ENCODE peak calls at places on chromosomes 2 and 18, in four cellular contexts. One of them, this sample, is unnamed.

GRCh38 chr18:64037812-64038414 is 68.0 kb downstream of the SERPINB8 start:
- DNase-seq in heart right ventricle: no peak
- DNase-seq in fibroblast of the aortic adventitia: peak
- DNase-seq in cardiac muscle cell: peak
- DNase-seq in this sample: no peak

GRCh38 chr2:9165625-9166024 is 41.0 kb upstream of the ASAP2 start:
- DNase-seq in cardiac muscle cell: no peak
- DNase-seq in fibroblast of the aortic adventitia: peak
- DNase-seq in heart right ventricle: no peak
- DNase-seq in this sample: no peak

GRCh38 chr2:19865151-19865550 is 36.6 kb downstream of the TTC32 start:
- DNase-seq in fibroblast of the aortic adventitia: no peak
- DNase-seq in heart right ventricle: no peak
- DNase-seq in cardiac muscle cell: no peak
- DNase-seq in this sample: no peak

GRCh38 chr2:175097297-175097696 is 70.7 kb downstream of the ATF2 start:
- DNase-seq in heart right ventricle: no peak
- DNase-seq in fibroblast of the aortic adventitia: peak
- DNase-seq in cardiac muscle cell: no peak
- DNase-seq in this sample: no peak

GRCh38 chr2:61065706-61066688 is at the start of gene SANBR:
- DNase-seq in fibroblast of the aortic adventitia: peak
- DNase-seq in cardiac muscle cell: peak
- DNase-seq in heart right ventricle: peak
- DNase-seq in this sample: peak

GRCh38 chr2:7490672-7491071 is 573.5 kb downstream of the RNF144A start:
- DNase-seq in heart right ventricle: no peak
- DNase-seq in fibroblast of the aortic adventitia: no peak
- DNase-seq in cardiac muscle cell: no peak
- DNase-seq in this sample: no peak

GRCh38 chr2:19262150-19262549 is 96.3 kb downstream of the OSR1 start:
- DNase-seq in cardiac muscle cell: no peak
- DNase-seq in heart right ventricle: no peak
- DNase-seq in fibroblast of the aortic adventitia: no peak
- DNase-seq in this sample: no peak

GRCh38 chr18:70154591-70155194 is 50.8 kb downstream of the RTTN start:
- DNase-seq in cardiac muscle cell: no peak
- DNase-seq in heart right ventricle: no peak
- DNase-seq in fibroblast of the aortic adventitia: peak
- DNase-seq in this sample: peak

GRCh38 chr2:9773905-9774239 is 69.4 kb upstream of the TAF1B start:
- DNase-seq in cardiac muscle cell: no peak
- DNase-seq in fibroblast of the aortic adventitia: no peak
- DNase-seq in heart right ventricle: no peak
- DNase-seq in this sample: no peak

GRCh38 chr2:151826737-151827157 is 1.5 kb downstream of the ARL5A start:
- DNase-seq in heart right ventricle: no peak
- DNase-seq in fibroblast of the aortic adventitia: peak
- DNase-seq in cardiac muscle cell: peak
- DNase-seq in this sample: no peak

DNA sequence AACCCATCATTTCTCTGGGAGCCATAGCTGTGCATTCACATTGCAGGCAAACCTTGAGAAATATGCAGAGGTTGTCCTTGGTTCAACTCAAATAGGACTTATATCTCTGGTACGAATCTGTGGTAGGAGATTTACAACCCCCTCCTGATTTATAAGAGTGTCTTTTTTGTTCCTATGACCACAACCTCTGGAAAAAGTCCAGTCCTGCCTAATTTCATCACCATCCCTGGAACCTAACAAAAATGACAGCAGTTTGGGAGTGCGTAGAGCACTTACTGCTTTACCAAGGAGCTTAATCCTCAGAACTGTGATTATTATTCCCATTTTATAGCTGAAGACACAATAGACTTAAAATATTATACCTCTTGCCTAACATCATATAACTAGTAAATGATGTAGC is 66.5 kb downstream of the VWC2L start:
- DNase-seq in fibroblast of the aortic adventitia: no peak
- DNase-seq in cardiac muscle cell: no peak
- DNase-seq in heart right ventricle: no peak
- DNase-seq in this sample: no peak
- TF ChIP-seq CTCF in fibroblast of the aortic adventitia: no peak
- TF ChIP-seq CTCF in cardiac muscle cell: no peak
- TF ChIP-seq CTCF in heart right ventricle: no peak
- TF ChIP-seq CTCF in this sample: no peak

GRCh38 chr2:200422071-200422470 is 87.8 kb downstream of the KCTD18 start:
- DNase-seq in heart right ventricle: no peak
- DNase-seq in cardiac muscle cell: no peak
- DNase-seq in fibroblast of the aortic adventitia: no peak
- DNase-seq in this sample: no peak

GRCh38 chr2:200421270-200421669 is 88.6 kb downstream of the KCTD18 start:
- DNase-seq in cardiac muscle cell: no peak
- DNase-seq in fibroblast of the aortic adventitia: no peak
- DNase-seq in heart right ventricle: no peak
- DNase-seq in this sample: no peak

GRCh38 chr2:200422532-200423262 is 87.2 kb downstream of the KCTD18 start:
- DNase-seq in heart right ventricle: no peak
- DNase-seq in cardiac muscle cell: no peak
- DNase-seq in fibroblast of the aortic adventitia: no peak
- DNase-seq in this sample: no peak

GRCh38 chr2:200425026-200425821 is 84.6 kb downstream of the KCTD18 start:
- DNase-seq in fibroblast of the aortic adventitia: no peak
- DNase-seq in cardiac muscle cell: no peak
- DNase-seq in heart right ventricle: no peak
- DNase-seq in this sample: no peak

DNA sequence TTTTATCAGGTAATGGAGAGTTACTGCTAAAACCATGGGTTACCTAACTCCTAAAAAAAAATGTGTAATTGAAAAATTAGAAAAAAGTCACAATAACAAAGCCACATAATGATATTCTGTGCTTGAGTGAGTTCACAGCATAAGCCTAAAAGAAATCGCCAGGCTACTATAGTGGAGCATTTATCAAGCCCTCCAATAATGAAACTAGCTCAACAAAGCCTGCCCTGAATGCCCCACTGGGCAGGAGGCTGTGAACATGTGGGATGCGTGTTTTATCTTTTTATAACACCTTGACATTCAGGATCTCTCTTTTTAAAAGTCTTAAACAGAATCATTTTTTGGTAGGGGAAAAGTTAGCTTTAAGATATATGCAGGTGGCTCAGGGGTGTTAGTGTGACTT is 86.3 kb downstream of the KCTD18 start:
- DNase-seq in cardiac muscle cell: no peak
- DNase-seq in heart right ventricle: no peak
- DNase-seq in fibroblast of the aortic adventitia: no peak
- DNase-seq in this sample: no peak
- H3K4me3 ChIP-seq in cardiac muscle cell: no peak
- H3K4me3 ChIP-seq in heart right ventricle: no peak
- H3K4me3 ChIP-seq in fibroblast of the aortic adventitia: no peak
- H3K4me3 ChIP-seq in this sample: no peak

GRCh38 chr2:104521247-104521646 is 332.7 kb upstream of the POU3F3 start:
- DNase-seq in heart right ventricle: no peak
- DNase-seq in fibroblast of the aortic adventitia: no peak
- DNase-seq in cardiac muscle cell: peak
- DNase-seq in this sample: no peak
- TF ChIP-seq CTCF in heart right ventricle: no peak
- TF ChIP-seq CTCF in fibroblast of the aortic adventitia: no peak
- TF ChIP-seq CTCF in cardiac muscle cell: no peak
- TF ChIP-seq CTCF in this sample: no peak

GRCh38 chr18:46321954-46322353 is 217.8 kb downstream of the HAUS1 start:
- DNase-seq in heart right ventricle: no peak
- DNase-seq in cardiac muscle cell: peak
- DNase-seq in fibroblast of the aortic adventitia: no peak
- DNase-seq in this sample: no peak

GRCh38 chr18:46324087-46324486 is 219.9 kb downstream of the HAUS1 start:
- DNase-seq in cardiac muscle cell: no peak
- DNase-seq in fibroblast of the aortic adventitia: no peak
- DNase-seq in heart right ventricle: no peak
- DNase-seq in this sample: no peak

GRCh38 chr18:46322941-46323340 is 218.8 kb downstream of the HAUS1 start:
- DNase-seq in heart right ventricle: no peak
- DNase-seq in cardiac muscle cell: no peak
- DNase-seq in fibroblast of the aortic adventitia: no peak
- DNase-seq in this sample: no peak

GRCh38 chr18:46320928-46321855 is 217.0 kb downstream of the HAUS1 start:
- DNase-seq in cardiac muscle cell: no peak
- DNase-seq in fibroblast of the aortic adventitia: peak
- DNase-seq in heart right ventricle: no peak
- DNase-seq in this sample: peak

GRCh38 chr18:46322411-46322891 is 218.3 kb downstream of the HAUS1 start:
- DNase-seq in cardiac muscle cell: no peak
- DNase-seq in heart right ventricle: no peak
- DNase-seq in fibroblast of the aortic adventitia: no peak
- DNase-seq in this sample: peak
- H3K4me3 ChIP-seq in cardiac muscle cell: no peak
- H3K4me3 ChIP-seq in heart right ventricle: no peak
- H3K4me3 ChIP-seq in fibroblast of the aortic adventitia: no peak
- H3K4me3 ChIP-seq in this sample: no peak

GRCh38 chr2:235833971-235834620 is 334.1 kb downstream of the GBX2 start:
- DNase-seq in heart right ventricle: no peak
- DNase-seq in fibroblast of the aortic adventitia: no peak
- DNase-seq in cardiac muscle cell: no peak
- DNase-seq in this sample: no peak
- TF ChIP-seq CTCF in heart right ventricle: no peak
- TF ChIP-seq CTCF in fibroblast of the aortic adventitia: no peak
- TF ChIP-seq CTCF in cardiac muscle cell: no peak
- TF ChIP-seq CTCF in this sample: no peak

GRCh38 chr18:57698571-57699276 is 77.1 kb upstream of the NARS1 start:
- DNase-seq in cardiac muscle cell: peak
- DNase-seq in heart right ventricle: no peak
- DNase-seq in fibroblast of the aortic adventitia: peak
- DNase-seq in this sample: peak
- H3K4me3 ChIP-seq in cardiac muscle cell: no peak
- H3K4me3 ChIP-seq in heart right ventricle: no peak
- H3K4me3 ChIP-seq in fibroblast of the aortic adventitia: no peak
- H3K4me3 ChIP-seq in this sample: no peak

GRCh38 chr2:201308914-201309313 is 48.2 kb downstream of the FLACC1 start:
- DNase-seq in fibroblast of the aortic adventitia: no peak
- DNase-seq in cardiac muscle cell: no peak
- DNase-seq in heart right ventricle: no peak
- DNase-seq in this sample: no peak
- TF ChIP-seq CTCF in fibroblast of the aortic adventitia: no peak
- TF ChIP-seq CTCF in cardiac muscle cell: no peak
- TF ChIP-seq CTCF in heart right ventricle: no peak
- TF ChIP-seq CTCF in this sample: no peak

This sample was measured in retinal pigment epithelial cell.